ENCODE peak calls at places on chromosomes 16 and 17, in ten cellular contexts. R is T47D; D is activated CD8-positive, alpha-beta T cell treated with anti-CD3 and anti-CD28 coated beads, Interleukin-2, amount 10 ng/mL, durations not matched to agents 7 days and 5 days; G is activated CD4-positive, CD25-positive, alpha-beta regulatory T cell; T is endothelial cell of umbilical vein; B is naive B cell; A is endothelial cell; I is lower leg skin; S is tibial nerve; X is GDM1. Y is an unnamed sample.

GRCh38 chr16:3780570-3780969 is 63.2 kb upstream of the TRAP1 start:
- DNase-seq in T (peak), D (peak), R (peak), X (peak), A (no peak), B (no peak), G (no peak), I (no peak), S (no peak), Y (peak)

GRCh38 chr17:16935786-16936185 is 36.1 kb downstream of the TNFRSF13B start:
- DNase-seq in B (no peak), S (no peak), T (no peak), A (no peak), I (peak), R (no peak), G (no peak), X (no peak), D (no peak), Y (no peak)

GRCh38 chr16:401468-402348 is at the start of gene DECR2:
- DNase-seq in T (peak), I (peak), D (peak), G (peak), X (peak), A (peak), S (peak), B (peak), R (peak), Y (peak)

GRCh38 chr17:48754500-48755261 is 26.1 kb upstream of the HOXB13 start:
- DNase-seq in G (no peak), T (no peak), A (no peak), I (no peak), X (no peak), R (no peak), S (no peak), D (no peak), B (no peak), Y (no peak)

GRCh38 chr16:30609928-30610839 is at the start of gene ZNF689:
- DNase-seq in T (peak), B (peak), X (peak), D (peak), S (peak), I (peak), A (peak), G (peak), R (peak), Y (peak)

GRCh38 chr17:59513934-59514841 is 51.2 kb upstream of the DHX40 start:
- DNase-seq in A (no peak), S (peak), I (peak), B (no peak), X (no peak), D (no peak), T (peak), R (peak), G (no peak), Y (peak)

GRCh38 chr17:38751144-38751802 is 1.3 kb upstream of the PSMB3 start:
- DNase-seq in X (no peak), B (no peak), D (no peak), A (no peak), I (no peak), R (no peak), T (no peak), S (no peak), G (no peak), Y (no peak)

GRCh38 chr16:19524866-19525723 is 1.4 kb downstream of the CCP110 start:
- DNase-seq in T (peak), A (no peak), G (no peak), B (no peak), I (no peak), D (no peak), X (no peak), R (no peak), S (no peak), Y (no peak)

GRCh38 chr16:17561056-17561455 is 90.3 kb upstream of the XYLT1 start:
- DNase-seq in D (no peak), X (no peak), R (no peak), G (no peak), B (no peak), S (no peak), I (no peak), T (no peak), A (no peak), Y (no peak)

GRCh38 chr16:89334988-89335802 is 117.7 kb downstream of the ZNF778 start:
- DNase-seq in I (no peak), A (no peak), D (no peak), T (no peak), B (no peak), S (no peak), R (no peak), X (no peak), G (no peak), Y (no peak)

GRCh38 chr17:35947156-35947585 is 3.7 kb upstream of the LYZL6 start:
- DNase-seq in T (peak), S (peak), G (peak), X (peak), B (peak), R (peak), I (no peak), A (peak), D (peak), Y (peak)

GRCh38 chr17:66347661-66348604 is 45.5 kb downstream of the PRKCA start:
- DNase-seq in S (no peak), A (no peak), G (no peak), X (no peak), B (no peak), T (no peak), D (no peak), R (peak), I (no peak), Y (no peak)

GRCh38 chr17:29078183-29079045 is 35.5 kb downstream of the PIPOX start:
- DNase-seq in I (no peak), G (no peak), X (no peak), B (no peak), D (no peak), R (peak), T (peak), A (no peak), S (no peak), Y (no peak)

GRCh38 chr17:1545618-1546017 is 17.0 kb downstream of the PITPNA start:
- DNase-seq in D (no peak), B (no peak), G (no peak), S (no peak), R (no peak), X (no peak), I (no peak), T (no peak), A (no peak), Y (no peak)

GRCh38 chr16:54489225-54489781 is 202.7 kb upstream of the IRX3 start:
- DNase-seq in T (no peak), R (no peak), A (no peak), S (no peak), D (no peak), G (no peak), I (no peak), X (no peak), B (no peak), Y (no peak)